ENCODE peak calls at places on chromosomes 6 and 20, in eight cellular contexts. P, Z, N, U, H, M, S and F are unnamed samples.

GRCh38 chr6:53043626-53044025 is 21.6 kb upstream of the FBXO9 start:
- DNase-seq in P (no peak), N (no peak), U (no peak), M (no peak), Z (no peak), H (no peak), S (no peak), F (no peak)

GRCh38 chr6:54588176-54588575 is 258.4 kb upstream of the FAM83B start:
- DNase-seq in S (no peak), M (no peak), U (no peak), N (no peak), H (no peak), Z (no peak), P (no peak), F (no peak)

GRCh38 chr20:59004763-59005522 is 2.1 kb downstream of the CTSZ start:
- DNase-seq in U (peak; percentile 86), Z (no peak), M (no peak), S (no peak), P (peak; percentile 48), H (no peak), N (peak; percentile 78), F (peak; percentile 55)

GRCh38 chr6:134517145-134517658 is 199.3 kb upstream of the SGK1 start:
- DNase-seq in N (peak; percentile 72), H (peak; percentile 83), U (no peak), S (no peak), P (peak; percentile 90), Z (peak; percentile 85), M (no peak), F (peak; percentile 51)

GRCh38 chr6:73579851-73580246 is 59.0 kb upstream of the EEF1A1 start:
- DNase-seq in Z (no peak), S (peak; percentile 27), U (no peak), M (peak; percentile 42), N (no peak), H (peak; percentile 84), P (peak; percentile 32), F (no peak)

GRCh38 chr6:143221723-143222122 is 161.0 kb downstream of the AIG1 start:
- DNase-seq in Z (no peak), H (no peak), M (no peak), U (no peak), S (no peak), N (no peak), P (no peak), F (no peak)

GRCh38 chr20:36645998-36646397 is at the start of gene SLA2:
- DNase-seq in P (peak; percentile 43), H (no peak), M (no peak), U (peak; percentile 57), N (no peak), S (no peak), Z (no peak), F (no peak)

GRCh38 chr6:169800668-169801395 is 49.4 kb downstream of the ERMARD start:
- DNase-seq in M (no peak), U (peak; percentile 30), S (no peak), H (peak; percentile 72), Z (no peak), P (peak; percentile 47), N (no peak), F (no peak)

GRCh38 chr6:140001005-140001404 is 626.6 kb upstream of the CITED2 start:
- DNase-seq in U (no peak), S (no peak), Z (no peak), N (no peak), H (no peak), M (no peak), P (no peak), F (no peak)

GRCh38 chr6:19986691-19987438 is 149.7 kb downstream of the ID4 start:
- DNase-seq in U (no peak), N (no peak), Z (no peak), M (no peak), H (no peak), P (no peak), S (no peak), F (no peak)

GRCh38 chr6:108799791-108800190 is 48.4 kb upstream of the ARMC2 start:
- DNase-seq in N (no peak), Z (no peak), M (no peak), U (no peak), P (no peak), S (no peak), H (no peak), F (no peak)

GRCh38 chr6:108798672-108799355 is 49.4 kb upstream of the ARMC2 start:
- DNase-seq in H (no peak), P (peak; percentile 54), N (no peak), M (no peak), U (peak; percentile 54), Z (no peak), S (no peak), F (no peak)

GRCh38 chr6:108797951-108798671 is 50.1 kb upstream of the ARMC2 start:
- DNase-seq in S (no peak), M (no peak), N (no peak), P (peak; percentile 52), U (no peak), Z (no peak), H (no peak), F (no peak)

GRCh38 chr6:108800510-108800909 is 47.7 kb upstream of the ARMC2 start:
- DNase-seq in U (no peak), H (no peak), Z (no peak), S (no peak), N (no peak), P (no peak), M (no peak), F (peak; percentile 27)

GRCh38 chr6:108799356-108799720 is 48.9 kb upstream of the ARMC2 start:
- DNase-seq in S (no peak), Z (no peak), P (no peak), U (no peak), N (no peak), M (no peak), H (no peak), F (no peak)
- H3K4me3 ChIP-seq in S (no peak overlapping the region), Z (no peak overlapping the region), P (no peak overlapping the region), U (no peak overlapping the region), N (no peak overlapping the region), M (no peak overlapping the region), H (no peak overlapping the region), F (no peak overlapping the region)

GRCh38 chr6:46491789-46492547 is 719 bp upstream of the RCAN2 start:
- DNase-seq in P (peak; percentile 50), S (no peak), M (no peak), N (no peak), U (peak; percentile 34), H (peak; percentile 14), Z (peak; percentile 62), F (peak; percentile 23)
- TF ChIP-seq EP300 in P (no peak), S (no peak), M (no peak), N (no peak), U (no peak), H (no peak), Z (no peak), F (no peak)

DNA sequence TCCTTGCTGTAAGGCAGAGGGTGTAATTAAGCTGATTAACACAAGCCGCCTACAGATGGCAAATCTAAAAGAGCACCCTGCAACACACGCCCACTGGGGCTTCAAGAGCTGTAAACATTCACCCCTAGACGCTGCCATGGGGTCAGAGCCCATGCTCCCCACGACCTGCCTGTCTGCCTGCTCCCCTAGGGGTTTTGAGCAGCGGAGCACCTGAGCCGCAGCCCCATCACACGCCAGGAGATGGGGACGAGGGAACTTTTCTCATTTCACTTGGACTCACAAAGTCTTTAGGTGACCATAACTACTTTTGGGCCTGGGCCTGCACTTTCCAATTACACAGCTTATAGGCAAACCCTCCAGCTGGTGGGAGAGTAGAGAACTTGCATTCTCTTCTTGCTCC is 99.0 kb upstream of the SOX4 start:
- DNase-seq in Z (no peak), P (no peak), H (no peak), U (no peak), N (no peak), S (no peak), M (no peak), F (no peak)
- TF ChIP-seq CTCF in Z (no peak), P (no peak), H (no peak), U (no peak), N (no peak), S (peak; percentile 46), M (no peak), F (no peak)

GRCh38 chr20:31475472-31476312 is 604 bp downstream of the REM1 start:
- DNase-seq in H (no peak), S (no peak), M (no peak), P (no peak), U (no peak), Z (peak; percentile 62), N (no peak), F (no peak)
- H3K4me3 ChIP-seq in H (peak overlapping the region; percentile 23), S (peak overlapping the region; percentile 31), M (no peak overlapping the region), P (peak overlapping the region; percentile 46), U (peak overlapping the region; percentile 36), Z (peak overlapping the region; percentile 52), N (peak overlapping the region; percentile 55), F (peak overlapping the region; percentile 68)

DNA sequence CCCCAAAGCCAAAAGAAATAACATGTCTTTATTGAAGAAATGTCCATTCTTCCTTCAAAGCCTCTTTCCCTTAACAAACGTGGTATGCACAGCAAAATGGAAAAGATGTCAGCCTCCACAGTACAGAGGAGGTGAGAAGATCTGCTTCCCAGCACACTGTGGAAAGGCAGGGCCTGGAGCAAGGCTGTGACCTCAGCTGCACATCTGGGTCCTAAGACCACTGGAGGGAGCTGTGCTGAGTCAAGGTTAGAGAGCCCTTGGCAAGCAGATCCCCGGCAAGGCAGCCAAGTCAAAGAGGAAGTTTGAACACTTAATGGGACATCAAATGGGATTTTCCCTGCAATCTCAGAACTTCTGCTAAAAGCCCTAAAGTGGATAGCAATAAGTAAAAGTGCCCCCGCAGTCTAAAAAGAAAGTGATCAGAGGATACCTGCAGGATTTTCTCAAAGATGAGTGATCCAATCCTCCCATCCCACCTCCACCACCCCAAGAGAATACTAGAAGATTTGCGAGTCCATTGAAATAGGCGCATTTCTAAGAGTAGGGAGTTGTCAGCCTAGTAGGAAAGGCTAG is 39.4 kb downstream of the UNC5CL start:
- DNase-seq in U (peak; percentile 49), Z (no peak), M (peak; percentile 59), P (peak; percentile 69), N (peak; percentile 82), H (peak; percentile 81), S (peak; percentile 53), F (peak; percentile 59)
- TF ChIP-seq EP300 in U (no peak), Z (no peak), M (no peak), P (no peak), N (no peak), H (no peak), S (no peak), F (no peak)

GRCh38 chr6:168265394-168265793 is 54.2 kb downstream of the DACT2 start:
- DNase-seq in S (no peak), U (no peak), H (no peak), M (no peak), P (no peak), Z (no peak), N (peak; percentile 52), F (no peak)
- TF ChIP-seq CTCF in S (no peak), U (no peak), H (no peak), M (no peak), P (no peak), Z (no peak), N (no peak), F (no peak)

DNA sequence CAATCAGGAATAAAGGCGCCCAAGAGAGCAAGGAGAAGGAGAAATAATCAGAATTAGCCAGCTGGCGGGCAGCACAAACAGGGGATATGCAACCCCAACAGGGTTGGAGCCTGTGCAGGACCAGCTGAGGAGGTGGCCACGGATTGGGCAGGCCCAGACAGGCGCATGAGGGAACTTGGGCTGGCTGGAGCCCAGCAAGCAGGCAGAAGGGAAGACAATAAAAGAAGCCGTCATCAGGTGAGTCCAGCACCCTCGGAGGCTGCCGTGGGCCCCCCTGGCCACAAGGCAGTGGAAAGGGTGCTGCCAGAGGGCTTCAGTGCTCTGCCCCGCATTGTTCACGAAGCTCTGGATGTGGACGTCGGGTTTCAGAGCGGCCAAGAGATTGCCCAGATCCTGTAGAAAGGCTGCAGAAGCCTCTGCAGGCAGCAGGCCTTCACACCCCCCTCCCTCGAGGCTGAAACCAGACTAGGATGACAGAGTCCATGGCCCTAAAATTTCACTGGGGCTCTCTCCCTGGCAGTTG is 28.4 kb upstream of the MAFB start:
- DNase-seq in U (no peak), M (no peak), P (no peak), H (no peak), S (no peak), N (no peak), Z (no peak), F (no peak)
- H3K4me3 ChIP-seq in U (no peak overlapping the region), M (no peak overlapping the region), P (no peak overlapping the region), H (no peak overlapping the region), S (no peak overlapping the region), N (no peak overlapping the region), Z (no peak overlapping the region), F (no peak overlapping the region)